ENCODE peak calls at places on chromosomes 1 and 21, in four cellular contexts. D is neural progenitor cell, Y is cardiac fibroblast, I is uterus. F is an unnamed sample.

GRCh38 chr1:91568261-91568660 is 67.6 kb downstream of the CDC7 start:
- DNase-seq in Y (no peak), D (no peak), I (no peak), F (no peak)

GRCh38 chr1:143698016-143698415 is 273.8 kb downstream of the FAM72C start:
- DNase-seq in I (no peak), Y (no peak), D (no peak), F (peak)

GRCh38 chr1:61922950-61923480 is 180.7 kb downstream of the PATJ start:
- DNase-seq in I (no peak), D (no peak), Y (no peak), F (no peak)

GRCh38 chr1:200642481-200642880 is 21.9 kb upstream of the KIF14 start:
- DNase-seq in D (no peak), I (no peak), Y (peak), F (no peak)

GRCh38 chr1:66300280-66300973 is 233.5 kb upstream of the SGIP1 start:
- DNase-seq in I (no peak), D (no peak), Y (no peak), F (no peak)

GRCh38 chr1:109024651-109025050 is 17.3 kb downstream of the WDR47 start:
- DNase-seq in I (no peak), D (no peak), Y (no peak), F (no peak)

GRCh38 chr1:106937104-106937503 is 119.4 kb upstream of the PRMT6 start:
- DNase-seq in Y (peak), D (no peak), I (no peak), F (no peak)

GRCh38 chr1:196577386-196577785 is 30.9 kb downstream of the KCNT2 start:
- DNase-seq in D (peak), I (no peak), Y (no peak), F (no peak)

GRCh38 chr21:42863504-42863870 is 15.9 kb downstream of the WDR4 start:
- DNase-seq in D (no peak), I (no peak), Y (peak), F (no peak)

GRCh38 chr1:155077758-155078495 is 710 bp upstream of the EFNA3 start:
- DNase-seq in I (no peak), Y (no peak), D (no peak), F (no peak)
- H3K4me3 ChIP-seq in I (no peak), Y (no peak), D (peak), F (peak)

DNA sequence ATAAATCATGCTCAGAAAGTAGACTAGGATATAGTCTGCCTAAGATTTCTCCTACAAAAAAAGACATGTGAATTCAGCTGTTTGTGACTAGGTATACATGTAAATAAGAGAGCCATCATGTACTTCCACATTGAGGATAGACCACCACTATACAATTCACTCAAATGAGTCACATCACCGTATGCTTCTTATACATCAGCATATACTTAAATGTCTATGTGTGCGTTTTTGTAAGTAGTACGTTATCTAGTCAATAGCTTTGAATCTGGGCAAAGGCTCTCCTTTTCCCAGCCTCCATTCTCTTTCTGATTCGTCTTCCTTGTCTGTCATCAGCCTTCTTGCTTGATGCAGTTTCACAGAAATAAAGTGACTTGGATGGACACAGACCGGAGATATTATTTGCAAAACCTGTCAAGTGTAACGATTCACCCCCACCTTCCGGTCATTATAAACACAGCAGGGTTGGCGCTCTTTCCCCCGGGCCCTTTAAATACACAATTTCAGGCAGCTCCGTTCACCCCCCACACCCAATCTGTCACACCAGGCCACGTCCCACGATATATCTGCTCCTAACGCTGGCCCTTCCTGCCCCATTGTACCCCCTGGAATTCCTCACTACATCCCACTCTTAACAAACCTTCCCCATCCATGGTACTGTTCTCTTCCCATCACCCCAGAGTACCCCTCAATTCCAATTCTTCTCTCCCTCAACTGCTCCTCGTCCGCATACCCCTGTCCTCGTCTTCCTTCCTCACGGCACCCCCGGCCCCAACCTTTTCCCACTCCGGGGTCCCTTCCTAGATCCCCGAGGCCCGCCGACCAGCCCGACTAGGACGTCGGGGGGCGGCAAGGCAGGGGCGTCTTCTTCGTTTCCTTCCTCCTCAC is 636 bp downstream of the VAMP4 start:
- DNase-seq in I (peak), D (peak), Y (peak), F (peak)
- TF ChIP-seq CTCF in I (no peak), D (peak), Y (no peak), F (no peak)

DNA sequence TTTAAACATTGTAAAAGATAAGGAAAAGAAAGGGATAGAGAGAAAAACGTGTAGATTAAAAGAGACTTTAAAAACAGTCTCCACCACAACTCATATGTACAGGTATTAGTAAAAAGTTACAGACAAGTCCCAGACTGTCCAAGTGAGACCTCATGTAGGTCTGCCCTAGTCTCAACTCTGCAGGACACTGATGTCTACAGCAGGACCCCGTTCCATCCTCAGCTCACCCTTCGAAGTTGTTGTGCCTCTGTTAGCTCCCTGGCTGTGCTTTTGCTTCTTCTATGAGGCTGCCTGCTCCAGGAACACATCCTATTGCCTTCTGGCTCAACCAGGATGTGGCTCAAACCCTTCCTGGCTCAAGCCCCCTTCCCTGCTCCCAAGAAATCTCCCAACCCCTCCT is 72.9 kb upstream of the FBXO28 start:
- DNase-seq in Y (no peak), I (no peak), D (no peak), F (no peak)
- H3K4me3 ChIP-seq in Y (no peak), I (no peak), D (no peak), F (no peak)

DNA sequence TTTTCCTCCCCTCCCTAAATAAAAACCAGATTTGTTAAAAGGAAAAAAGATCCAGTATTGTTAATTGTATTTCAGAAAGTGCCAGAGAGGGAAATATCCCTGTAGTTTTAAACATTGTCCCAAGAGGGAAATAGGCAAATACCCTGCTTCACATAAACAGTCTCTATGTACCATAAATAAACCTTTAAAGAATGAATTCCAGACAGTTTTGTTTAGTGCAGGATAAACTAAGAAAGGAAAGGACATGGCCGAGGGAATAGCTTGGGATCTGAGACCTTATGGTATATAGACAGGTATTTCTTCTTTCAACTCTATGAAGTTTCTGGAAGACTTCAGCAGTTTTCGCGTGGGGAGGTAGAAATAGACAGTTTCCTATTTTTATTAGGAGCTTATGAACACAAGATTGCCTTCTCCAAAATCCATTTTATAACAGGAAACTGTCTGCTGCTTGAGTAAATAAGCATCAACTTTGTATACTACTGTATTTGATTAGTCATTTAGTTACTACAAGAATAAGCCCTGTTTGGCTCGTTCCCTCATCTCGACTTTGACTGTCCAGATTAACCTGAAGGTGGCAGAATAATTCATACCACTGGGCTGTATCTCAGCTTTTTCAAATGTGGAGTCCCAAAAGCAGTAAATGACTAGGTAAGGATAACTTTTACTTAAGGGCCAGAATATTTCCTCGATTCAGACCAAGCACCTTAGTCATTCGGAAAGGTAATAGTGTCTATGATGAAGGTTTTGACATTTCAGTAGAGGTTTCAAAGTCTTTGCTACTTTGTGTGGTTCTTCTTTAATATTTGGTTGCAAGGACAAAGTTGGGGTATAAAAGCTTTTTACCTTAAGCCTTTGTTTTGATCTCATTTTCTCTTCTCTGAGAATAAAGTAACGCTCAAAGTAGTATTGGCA is 177.5 kb downstream of the VPS13D start:
- DNase-seq in Y (peak), I (peak), D (no peak), F (no peak)
- TF ChIP-seq CTCF in Y (peak), I (peak), D (peak), F (peak)

DNA sequence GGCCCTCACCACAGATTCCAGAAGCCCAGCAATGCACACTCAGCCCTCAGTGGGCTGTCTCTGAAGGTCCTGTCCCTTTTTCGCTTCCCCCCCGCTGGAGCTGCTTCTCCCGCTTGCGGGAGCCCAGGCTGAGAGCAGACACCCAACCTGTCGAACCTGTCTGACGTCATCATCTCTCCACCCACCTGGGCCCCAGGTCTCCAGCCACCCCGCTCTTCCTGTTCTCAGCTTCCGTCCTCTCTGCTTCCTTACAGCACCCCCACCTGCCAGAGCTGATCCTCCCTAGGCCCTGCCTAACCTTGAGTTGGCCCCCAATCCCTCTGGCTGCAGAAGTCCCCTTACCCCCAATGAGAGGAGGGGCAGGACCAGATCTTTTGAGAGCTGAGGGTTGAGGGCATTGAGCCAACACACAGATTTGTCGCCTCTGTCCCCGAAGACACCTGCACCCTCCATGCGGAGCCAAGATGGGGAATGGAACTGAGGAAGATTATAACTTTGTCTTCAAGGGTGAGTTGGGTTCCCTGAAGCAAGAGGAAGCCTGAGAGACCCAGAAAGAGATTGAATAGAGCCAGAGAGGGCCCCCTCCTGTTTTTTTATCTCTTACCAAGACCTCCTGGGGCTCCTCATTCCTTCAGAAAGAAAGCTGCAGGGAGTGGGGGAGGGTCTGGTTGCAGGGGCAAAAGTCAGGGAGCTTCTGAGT is at the start of gene RAB25:
- DNase-seq in Y (no peak), D (peak), I (no peak), F (peak)
- H3K4me3 ChIP-seq in Y (no peak), D (peak), I (no peak), F (peak)

GRCh38 chr21:41043008-41043407 is 125.0 kb upstream of the BACE2 start:
- DNase-seq in D (no peak), Y (no peak), I (no peak), F (no peak)
- TF ChIP-seq CTCF in D (peak), Y (peak), I (no peak), F (no peak)

DNA sequence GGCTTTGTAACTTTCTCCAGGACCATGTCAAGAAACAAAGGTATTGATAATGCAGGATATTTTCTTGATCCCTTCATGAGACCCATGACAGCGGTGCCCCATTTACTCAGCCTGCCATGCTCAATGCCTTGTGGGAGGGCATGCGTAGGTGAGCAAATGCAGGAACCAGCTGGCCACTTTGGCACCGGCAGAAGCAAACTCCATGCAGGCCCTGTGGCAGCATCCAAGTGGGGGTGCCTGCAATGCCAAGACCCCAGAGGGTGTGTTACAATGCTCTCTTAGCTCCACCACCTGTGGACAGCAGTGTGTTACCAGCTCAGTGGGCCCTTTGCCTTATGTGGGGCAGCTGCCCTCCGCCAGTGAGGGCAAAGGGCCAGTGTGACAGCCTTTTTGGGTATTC is 108.1 kb downstream of the ATP1B1 start:
- DNase-seq in I (no peak), Y (no peak), D (no peak), F (no peak)
- H3K4me3 ChIP-seq in I (no peak), Y (no peak), D (no peak), F (no peak)

DNA sequence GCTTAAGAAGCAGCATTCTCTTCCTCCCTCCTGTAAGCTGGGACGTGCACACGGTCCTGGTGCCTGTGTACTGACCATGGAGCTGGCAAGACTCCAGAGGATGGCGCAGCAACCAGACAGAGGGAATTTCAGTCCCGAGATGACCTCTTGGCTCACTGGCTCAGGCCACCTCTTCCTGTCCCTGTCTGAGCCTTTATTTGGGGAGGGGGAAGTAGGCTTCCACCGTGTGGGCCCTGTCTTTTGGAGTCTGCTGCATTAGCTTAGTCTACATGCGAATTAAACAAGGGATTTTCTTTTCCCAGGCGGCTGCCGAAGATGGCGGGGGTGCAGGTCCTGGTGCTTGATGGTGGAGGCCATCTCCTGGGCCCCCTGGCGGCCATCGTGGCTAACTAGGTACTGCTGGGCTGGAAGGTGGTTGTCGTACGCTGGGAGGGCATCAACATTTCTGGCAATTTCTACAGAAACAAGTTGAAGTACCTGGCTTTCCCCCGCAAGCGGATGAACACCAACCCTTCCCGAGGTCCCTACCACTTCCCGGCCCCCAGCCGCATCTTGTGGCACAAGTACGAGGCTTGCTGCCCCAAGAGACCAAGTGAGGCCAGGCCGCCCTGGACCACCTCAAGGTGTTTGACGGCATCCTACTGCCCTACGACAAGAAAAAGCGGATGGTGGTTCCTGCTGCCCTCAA is 10.2 kb downstream of the IL24 start:
- DNase-seq in D (peak), I (no peak), Y (no peak), F (no peak)
- TF ChIP-seq CTCF in D (peak), I (no peak), Y (no peak), F (no peak)

GRCh38 chr1:58861510-58861909 is 77.7 kb upstream of the JUN start:
- DNase-seq in D (no peak), Y (no peak), I (no peak), F (no peak)

GRCh38 chr1:58866578-58866977 is 82.7 kb upstream of the JUN start:
- DNase-seq in Y (no peak), I (no peak), D (no peak), F (no peak)

GRCh38 chr1:58862728-58863385 is 79.0 kb upstream of the JUN start:
- DNase-seq in D (peak), Y (no peak), I (no peak), F (no peak)

GRCh38 chr1:58861076-58861475 is 77.2 kb upstream of the JUN start:
- DNase-seq in D (no peak), Y (no peak), I (no peak), F (no peak)

DNA sequence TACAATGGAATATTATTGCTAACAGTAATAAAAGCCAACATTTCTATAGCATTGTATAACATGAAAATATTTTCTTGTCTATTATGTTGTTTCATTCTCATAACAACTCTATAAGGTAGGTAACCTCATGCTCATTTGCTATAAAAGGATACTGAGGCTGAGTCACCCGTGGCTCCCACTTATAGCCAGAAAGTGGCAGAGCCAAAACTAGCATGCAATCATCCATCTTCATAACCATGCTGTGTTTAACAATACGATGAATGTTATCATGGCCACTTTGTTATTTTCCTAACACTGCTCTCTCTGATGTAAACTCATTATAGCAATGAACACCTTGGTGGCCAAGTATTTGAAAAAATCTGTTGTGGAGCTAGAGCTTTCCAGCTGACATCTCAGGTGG is 80.8 kb upstream of the JUN start:
- DNase-seq in Y (no peak), D (no peak), I (no peak), F (no peak)
- H3K4me3 ChIP-seq in Y (no peak), D (no peak), I (no peak), F (no peak)

GRCh38 chr1:150826299-150826698 is 18.2 kb upstream of the CTSK start:
- DNase-seq in D (no peak), Y (no peak), I (no peak), F (no peak)

GRCh38 chr1:150832597-150832996 is 24.5 kb upstream of the CTSK start:
- DNase-seq in Y (no peak), I (no peak), D (no peak), F (no peak)

GRCh38 chr1:150829751-150830150 is 21.7 kb upstream of the CTSK start:
- DNase-seq in Y (no peak), I (no peak), D (peak), F (no peak)
- TF ChIP-seq CTCF in Y (peak), I (no peak), D (peak), F (no peak)

F was measured in stomach.